ENCODE peak calls at places on chromosomes 7 and 10, in nine cellular contexts. B is NCI-H1092; R is stimulated activated effector memory CD8-positive, alpha-beta T cell treated with anti-CD3 and anti-CD28 coated beads, Interleukin-12 subunit alpha, Interleukin-12 subunit beta, amount 100 ng/mL, for 72 hours; F is hypothalamus; O is AG10803; D is iris pigment epithelial cell; J is NCI-H446; M is C1 segment of cervical spinal cord; Q is cardiac fibroblast. E is an unnamed sample.

GRCh38 chr7:6647541-6647940 is 10.4 kb downstream of the ZNF316 start:
- DNase-seq in B (no peak), R (no peak), F (no peak), O (no peak), D (no peak), J (no peak), M (no peak), Q (no peak), E (no peak)

GRCh38 chr10:80289451-80290287 is at the start of gene MAT1A:
- DNase-seq in B (no peak), R (no peak), F (no peak), O (peak; percentile 3), D (no peak), J (no peak), M (no peak), Q (peak; percentile 5), E (peak; percentile 8)

GRCh38 chr7:140752533-140752932 is 56.0 kb downstream of the NDUFB2 start:
- DNase-seq in B (no peak), R (no peak), F (no peak), O (no peak), D (no peak), J (no peak), M (no peak), Q (no peak), E (no peak)

GRCh38 chr10:93420091-93420490 is 62.0 kb downstream of the MYOF start:
- DNase-seq in B (no peak), R (no peak), F (no peak), O (peak; percentile 86), D (peak; percentile 47), J (peak; percentile 88), M (no peak), Q (no peak), E (no peak)

GRCh38 chr10:123637326-123637880 is 28.8 kb upstream of the GPR26 start:
- DNase-seq in B (no peak), R (no peak), F (no peak), O (peak; percentile 78), D (no peak), J (no peak), M (no peak), Q (no peak), E (peak; percentile 3)

GRCh38 chr7:11858668-11859302 is 26.8 kb upstream of the THSD7A start:
- DNase-seq in B (peak; percentile 53), R (no peak), F (no peak), O (no peak), D (peak; percentile 12), J (peak; percentile 41), M (no peak), Q (peak; percentile 16), E (no peak)

GRCh38 chr7:497346-497745 is 22.3 kb downstream of the PDGFA start:
- DNase-seq in B (no peak), R (no peak), F (no peak), O (no peak), D (no peak), J (no peak), M (no peak), Q (no peak), E (no peak)

GRCh38 chr10:29471483-29471859 is 163.3 kb downstream of the SVIL start:
- DNase-seq in B (no peak), R (no peak), F (no peak), O (peak; percentile 79), D (peak; percentile 90), J (no peak), M (no peak), Q (peak; percentile 73), E (no peak)

GRCh38 chr10:69181433-69181832 is 1.4 kb downstream of the SUPV3L1 start:
- DNase-seq in B (no peak), R (no peak), F (no peak), O (no peak), D (no peak), J (no peak), M (no peak), Q (no peak), E (no peak)

GRCh38 chr7:7290429-7291122 is 108.2 kb downstream of the C1GALT1 start:
- DNase-seq in B (no peak), R (no peak), F (no peak), O (no peak), D (no peak), J (no peak), M (no peak), Q (no peak), E (no peak)

GRCh38 chr10:91603931-91604331 is 28.9 kb downstream of the PPP1R3C start:
- DNase-seq in B (no peak), R (no peak), F (no peak), O (peak; percentile 72), D (peak; percentile 89), J (peak; percentile 6), M (no peak), Q (peak; percentile 75), E (no peak)

GRCh38 chr10:68367121-68367520 is 34.4 kb upstream of the PBLD start:
- DNase-seq in B (no peak), R (no peak), F (no peak), O (peak; percentile 31), D (peak; percentile 14), J (no peak), M (no peak), Q (peak; percentile 4), E (no peak)

GRCh38 chr7:127536426-127537152 is 48.8 kb downstream of the GCC1 start:
- DNase-seq in B (no peak), R (no peak), F (no peak), O (no peak), D (no peak), J (no peak), M (no peak), Q (no peak), E (no peak)

GRCh38 chr10:35153723-35154122 is 27.1 kb downstream of the CREM start:
- DNase-seq in B (no peak), R (no peak), F (no peak), O (no peak), D (no peak), J (no peak), M (no peak), Q (peak; percentile 29), E (no peak)

GRCh38 chr7:11830004-11830403 is 2.0 kb downstream of the THSD7A start:
- DNase-seq in B (no peak), R (no peak), F (no peak), O (no peak), D (no peak), J (peak; percentile 37), M (no peak), Q (no peak), E (no peak)

GRCh38 chr10:127216284-127216683 is 19.9 kb upstream of the INSYN2A start:
- DNase-seq in B (no peak), R (no peak), F (no peak), O (no peak), D (no peak), J (no peak), M (no peak), Q (no peak), E (no peak)

GRCh38 chr10:42864575-42864974 is 82.0 kb downstream of the BMS1 start:
- DNase-seq in B (no peak), R (no peak), F (no peak), O (no peak), D (peak; percentile 17), J (no peak), M (no peak), Q (peak; percentile 17), E (no peak)

GRCh38 chr7:16430133-16430532 is 8.8 kb upstream of the CRPPA start:
- DNase-seq in B (no peak), R (no peak), F (no peak), O (no peak), D (peak; percentile 40), J (no peak), M (no peak), Q (no peak), E (no peak)

GRCh38 chr7:149720372-149721083 is 52.9 kb downstream of the ZNF467 start:
- DNase-seq in B (no peak), R (no peak), F (peak; percentile 79), O (no peak), D (no peak), J (peak; percentile 51), M (peak; percentile 87), Q (peak; percentile 28), E (peak; percentile 87)

GRCh38 chr7:42454006-42454405 is 217.0 kb upstream of the GLI3 start:
- DNase-seq in B (no peak), R (no peak), F (no peak), O (peak; percentile 85), D (no peak), J (no peak), M (no peak), Q (no peak), E (no peak)

GRCh38 chr7:6652446-6653011 is 15.4 kb downstream of the ZNF316 start:
- DNase-seq in B (no peak), R (no peak), F (no peak), O (no peak), D (no peak), J (no peak), M (no peak), Q (no peak), E (no peak)

GRCh38 chr7:2237109-2237602 is 4.4 kb upstream of the MAD1L1 start:
- DNase-seq in B (no peak), R (no peak), F (no peak), O (no peak), D (no peak), J (no peak), M (peak; percentile 61), Q (no peak), E (peak; percentile 37)

GRCh38 chr10:35487336-35488034 is 117.7 kb upstream of the GJD4 start:
- DNase-seq in B (no peak), R (no peak), F (peak; percentile 25), O (peak; percentile 29), D (peak; percentile 13), J (no peak), M (no peak), Q (no peak), E (no peak)

GRCh38 chr7:47734287-47734948 is 152.5 kb upstream of the TNS3 start:
- DNase-seq in B (no peak), R (no peak), F (no peak), O (no peak), D (no peak), J (no peak), M (no peak), Q (no peak), E (no peak)

GRCh38 chr10:52216852-52217251 is 97.2 kb upstream of the DKK1 start:
- DNase-seq in B (no peak), R (no peak), F (no peak), O (peak; percentile 81), D (peak; percentile 84), J (no peak), M (no peak), Q (peak; percentile 87), E (peak; percentile 21)

GRCh38 chr7:15081891-15082290 is 179.3 kb upstream of the DGKB start:
- DNase-seq in B (no peak), R (no peak), F (no peak), O (no peak), D (no peak), J (no peak), M (no peak), Q (no peak), E (no peak)

GRCh38 chr10:63103971-63104409 is 29.1 kb upstream of the NRBF2 start:
- DNase-seq in B (no peak), R (peak; percentile 30), F (no peak), O (no peak), D (no peak), J (no peak), M (no peak), Q (no peak), E (no peak)

E was measured in putamen.